ENCODE peak calls at places on chromosomes 6 and 20, in five cellular contexts. O is WTC11, S is IMR-90, Q is ACHN, Z is AG20443. H is an unnamed sample.

GRCh38 chr6:158041370-158041769 is 59.7 kb downstream of the SYNJ2 start:
- DNase-seq in Q (peak), S (no peak), Z (no peak), O (no peak), H (no peak)

GRCh38 chr6:20020526-20020925 is 183.4 kb downstream of the ID4 start:
- DNase-seq in Z (no peak), Q (no peak), O (no peak), S (no peak), H (no peak)

GRCh38 chr6:149346075-149346474 is 28.6 kb downstream of the TAB2 start:
- DNase-seq in O (no peak), Q (no peak), S (no peak), Z (no peak), H (no peak)

GRCh38 chr6:2491137-2491536 is 245.7 kb upstream of the GMDS start:
- DNase-seq in Z (no peak), O (no peak), Q (no peak), S (no peak), H (no peak)

GRCh38 chr6:83804886-83805285 is 48.3 kb upstream of the RIPPLY2 start:
- DNase-seq in S (no peak), Q (no peak), Z (no peak), O (no peak), H (no peak)

GRCh38 chr6:33459226-33459625 is 4.8 kb downstream of the ZBTB9 start:
- DNase-seq in S (no peak), Q (no peak), O (no peak), Z (no peak), H (no peak)

GRCh38 chr20:39429716-39430115 is 467.6 kb downstream of the DHX35 start:
- DNase-seq in O (no peak), Q (peak), Z (no peak), S (no peak), H (no peak)

GRCh38 chr6:108156180-108156937 is 9.5 kb upstream of the NR2E1 start:
- DNase-seq in Z (peak), S (no peak), O (no peak), Q (no peak), H (peak)

GRCh38 chr6:150857062-150857905 is 8.2 kb upstream of the MTHFD1L start:
- DNase-seq in Z (peak), O (no peak), Q (peak), S (peak), H (no peak)

GRCh38 chr6:15378864-15379263 is 133.0 kb downstream of the JARID2 start:
- DNase-seq in Q (no peak), S (peak), O (no peak), Z (no peak), H (no peak)

GRCh38 chr6:26223677-26224546 is 136.7 kb downstream of the HFE start:
- DNase-seq in S (peak), Z (peak), O (no peak), Q (peak), H (peak)

GRCh38 chr6:10316327-10316726 is 98.5 kb downstream of the TFAP2A start:
- DNase-seq in S (peak), Q (no peak), Z (peak), O (no peak), H (peak)

GRCh38 chr6:2767327-2767985 is 2.3 kb downstream of the WRNIP1 start:
- DNase-seq in Z (no peak), Q (no peak), S (no peak), O (no peak), H (no peak)

GRCh38 chr6:111995409-111995808 is 58.5 kb upstream of the CCN6 start:
- DNase-seq in Z (no peak), O (no peak), Q (no peak), S (no peak), H (no peak)

GRCh38 chr6:135812085-135812526 is 39.4 kb upstream of the PDE7B start:
- DNase-seq in S (peak), O (no peak), Q (no peak), Z (peak), H (peak)

GRCh38 chr6:163501022-163501421 is 86.5 kb downstream of the QKI start:
- DNase-seq in S (no peak), Q (no peak), Z (peak), O (no peak), H (no peak)

GRCh38 chr6:39707962-39708683 is 17.1 kb downstream of the KIF6 start:
- DNase-seq in Z (peak), S (no peak), O (no peak), Q (no peak), H (no peak)

H was measured in islet precursor cell.